ENCODE peak calls at places on chromosomes 7 and 10, in ten cellular contexts. P, W, J, F, O, S, U, Q, C and A are unnamed samples.

GRCh38 chr10:3464760-3465405 is 292.3 kb upstream of the PITRM1 start:
- DNase-seq in S (no peak), P (no peak), J (no peak), C (no peak), Q (no peak), O (peak), W (no peak), F (no peak), U (no peak), A (no peak)

GRCh38 chr7:34723866-34724490 is 66.0 kb downstream of the NPSR1 start:
- DNase-seq in O (no peak), S (no peak), F (no peak), P (no peak), Q (no peak), W (no peak), C (no peak), J (no peak), U (no peak), A (no peak)

GRCh38 chr10:121668336-121669009 is 70.2 kb upstream of the FGFR2 start:
- DNase-seq in O (peak), F (no peak), P (peak), C (no peak), J (no peak), W (no peak), S (no peak), U (no peak), Q (no peak), A (no peak)

GRCh38 chr10:11017575-11018425 is at the start of gene CELF2:
- DNase-seq in U (peak), F (no peak), W (peak), C (peak), S (no peak), J (peak), P (peak), O (peak), Q (peak), A (peak)

GRCh38 chr10:63542835-63543575 is 21.8 kb downstream of the REEP3 start:
- DNase-seq in O (no peak), P (no peak), S (peak), U (peak), F (no peak), J (no peak), Q (peak), W (no peak), C (no peak), A (no peak)

GRCh38 chr7:120827719-120828118 is 30.2 kb downstream of the TSPAN12 start:
- DNase-seq in P (no peak), C (no peak), S (no peak), U (no peak), O (no peak), Q (no peak), J (no peak), F (no peak), W (no peak), A (no peak)

GRCh38 chr7:155830961-155831806 is 18.9 kb upstream of the SHH start:
- DNase-seq in S (no peak), F (no peak), Q (no peak), U (no peak), W (no peak), P (no peak), J (no peak), C (no peak), O (no peak), A (no peak)

GRCh38 chr7:157784114-157784835 is 447.5 kb downstream of the DNAJB6 start:
- DNase-seq in C (no peak), U (no peak), F (no peak), O (no peak), P (no peak), J (no peak), S (no peak), Q (no peak), W (no peak), A (no peak)

GRCh38 chr7:149642579-149642978 is 130.8 kb downstream of the ZNF467 start:
- DNase-seq in O (no peak), C (no peak), F (no peak), J (no peak), S (no peak), W (no peak), U (no peak), P (no peak), Q (no peak), A (no peak)

GRCh38 chr10:30383366-30383765 is 34.3 kb upstream of the MTPAP start:
- DNase-seq in O (no peak), W (no peak), J (no peak), Q (peak), P (no peak), U (no peak), F (no peak), C (peak), S (no peak), A (no peak)

GRCh38 chr7:49866076-49866735 is 92.8 kb downstream of the VWC2 start:
- DNase-seq in S (no peak), Q (no peak), F (no peak), C (no peak), J (no peak), O (no peak), W (no peak), P (no peak), U (no peak), A (no peak)

GRCh38 chr7:99752354-99752753 is 17.4 kb upstream of the CYP3A7 start:
- DNase-seq in S (no peak), Q (peak), U (no peak), O (peak), F (no peak), C (no peak), J (no peak), W (no peak), P (no peak), A (no peak)

GRCh38 chr7:81031243-81031642 is 112.4 kb upstream of the SEMA3C start:
- DNase-seq in Q (no peak), U (no peak), S (no peak), P (no peak), O (no peak), C (no peak), W (no peak), F (no peak), J (no peak), A (no peak)

GRCh38 chr7:132063800-132064199 is 507.4 kb upstream of the PODXL start:
- DNase-seq in W (no peak), S (no peak), J (no peak), P (no peak), F (no peak), O (no peak), Q (no peak), U (no peak), C (no peak), A (no peak)

GRCh38 chr10:55266797-55267196 is 465.8 kb upstream of the PCDH15 start:
- DNase-seq in O (no peak), W (no peak), P (no peak), C (no peak), F (no peak), S (no peak), J (no peak), Q (no peak), U (no peak), A (no peak)

GRCh38 chr7:50481867-50482266 is 31.7 kb upstream of the FIGNL1 start:
- DNase-seq in O (no peak), P (no peak), J (no peak), S (no peak), W (no peak), Q (no peak), F (no peak), C (no peak), U (no peak), A (no peak)

GRCh38 chr7:5692845-5693278 is 88.6 kb downstream of the RNF216 start:
- DNase-seq in F (peak), U (peak), C (peak), J (no peak), O (no peak), P (no peak), S (no peak), Q (peak), W (no peak), A (no peak)

GRCh38 chr7:5695037-5695708 is 86.3 kb downstream of the RNF216 start:
- DNase-seq in J (peak), F (no peak), S (no peak), W (peak), Q (peak), P (no peak), O (peak), U (peak), C (peak), A (peak)

GRCh38 chr7:5694221-5694754 is 87.2 kb downstream of the RNF216 start:
- DNase-seq in P (no peak), F (no peak), J (no peak), O (no peak), W (no peak), Q (peak), S (no peak), U (peak), C (peak), A (no peak)

GRCh38 chr7:5692112-5692844 is 89.2 kb downstream of the RNF216 start:
- DNase-seq in C (peak), U (peak), O (peak), S (no peak), W (no peak), P (no peak), J (no peak), F (peak), Q (peak), A (no peak)

DNA sequence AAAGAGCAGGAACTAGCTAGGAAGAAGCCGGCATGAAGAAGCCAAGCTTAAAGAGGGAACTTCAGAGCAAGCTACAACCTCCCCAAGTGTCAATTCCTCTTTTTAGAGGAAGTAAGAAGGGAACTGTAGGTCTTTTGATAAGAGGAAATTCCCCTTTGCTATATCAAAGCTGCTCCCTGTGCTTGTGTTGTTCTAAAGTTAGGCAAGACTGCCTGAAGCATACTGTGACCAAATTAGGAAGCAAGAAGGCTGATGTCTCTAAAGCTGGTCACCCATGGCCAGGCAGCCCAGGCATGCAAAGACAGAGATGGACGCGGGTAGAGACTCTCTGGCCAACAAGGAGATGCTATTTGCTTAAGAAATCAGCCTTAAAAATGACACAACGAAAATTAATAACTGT is 87.9 kb downstream of the RNF216 start:
- DNase-seq in P (no peak), J (no peak), C (peak), U (peak), O (no peak), S (no peak), W (no peak), Q (peak), F (no peak), A (no peak)
- H3K4me3 ChIP-seq in P (peak), J (no peak), C (peak), U (peak), O (no peak), S (no peak), W (peak), Q (peak), F (peak), A (peak)

DNA sequence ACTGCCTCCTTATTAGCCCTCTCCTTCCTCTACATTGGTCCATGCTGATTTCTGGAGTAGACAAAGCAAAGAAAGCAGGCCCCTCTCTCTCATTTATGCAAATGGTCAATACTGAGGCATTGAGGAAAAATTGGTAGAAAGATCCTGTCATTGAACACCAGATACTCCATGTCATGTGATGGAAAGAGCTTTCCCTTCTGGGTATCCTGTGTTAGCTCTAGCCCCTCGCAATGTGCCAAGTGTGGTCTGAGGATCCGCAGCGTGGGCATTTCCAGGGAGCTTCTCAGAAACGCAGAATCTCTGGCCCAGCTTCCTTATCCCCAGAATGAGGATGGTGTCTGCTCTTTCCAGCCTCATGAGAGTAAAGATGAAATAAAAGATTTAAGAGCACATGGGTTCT is 159.1 kb downstream of the CREB5 start:
- DNase-seq in U (no peak), J (no peak), S (no peak), W (no peak), P (no peak), C (no peak), F (no peak), Q (no peak), O (no peak), A (no peak)
- H3K4me3 ChIP-seq in U (peak), J (no peak), S (no peak), W (no peak), P (no peak), C (no peak), F (no peak), Q (no peak), O (no peak), A (no peak)

DNA sequence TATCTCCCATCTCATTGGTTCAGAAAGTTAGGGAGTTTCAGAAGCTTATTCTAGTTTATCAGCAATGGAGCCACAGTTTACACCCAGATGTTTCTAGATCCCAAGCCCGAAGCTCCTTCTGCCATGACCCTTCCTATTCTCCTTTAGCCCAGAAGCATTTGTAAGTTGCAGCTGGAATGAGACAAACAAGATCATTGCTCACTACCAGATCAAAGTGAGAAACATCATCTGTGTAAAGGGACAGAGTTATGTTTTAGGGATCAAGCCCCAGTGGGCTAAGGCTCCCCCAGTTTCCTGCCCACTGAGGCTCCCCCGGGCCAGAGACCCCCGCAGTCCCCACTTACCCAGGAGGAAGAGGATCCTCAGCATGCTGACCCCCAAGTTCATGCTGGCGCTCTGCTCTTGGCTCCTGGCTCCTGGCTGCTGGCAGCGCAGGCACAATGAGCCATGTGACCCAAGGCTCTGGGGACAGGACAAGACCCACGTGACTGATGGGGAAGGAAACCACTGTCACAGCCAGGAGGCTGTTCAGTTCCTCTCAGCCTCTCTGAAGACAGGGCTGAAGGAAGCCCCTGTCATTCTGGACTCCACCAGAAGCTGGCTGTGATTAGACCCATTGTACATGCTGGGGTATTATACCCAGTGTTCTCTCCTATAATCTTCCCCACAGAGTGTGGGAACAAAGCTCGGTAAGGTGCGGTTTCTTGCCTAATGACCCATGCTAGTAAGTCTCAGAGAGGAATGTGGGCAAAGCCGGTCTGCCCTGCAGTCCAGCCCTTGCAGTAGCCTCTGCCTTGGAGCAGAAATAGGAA is at the start of gene TMEM273:
- DNase-seq in J (peak), Q (no peak), W (no peak), F (no peak), C (no peak), U (peak), S (no peak), P (peak), O (peak), A (no peak)
- H3K4me3 ChIP-seq in J (peak), Q (no peak), W (peak), F (no peak), C (no peak), U (peak), S (no peak), P (peak), O (no peak), A (no peak)

GRCh38 chr7:113118074-113118959 is at the start of gene SMIM30:
- DNase-seq in C (peak), Q (peak), F (peak), W (peak), J (peak), P (peak), S (peak), U (peak), O (peak), A (peak)
- H3K4me3 ChIP-seq in C (peak), Q (peak), F (peak), W (peak), J (peak), P (peak), S (peak), U (peak), O (peak), A (peak)

GRCh38 chr7:158814637-158815036 is 14.7 kb downstream of the ESYT2 start:
- DNase-seq in J (peak), W (peak), U (no peak), P (no peak), S (no peak), F (no peak), Q (no peak), O (no peak), C (no peak), A (peak)

GRCh38 chr7:158816995-158817394 is 12.3 kb downstream of the ESYT2 start:
- DNase-seq in S (no peak), O (peak), P (peak), W (no peak), U (no peak), J (peak), F (no peak), Q (no peak), C (no peak), A (no peak)

GRCh38 chr7:158815471-158816128 is 13.7 kb downstream of the ESYT2 start:
- DNase-seq in C (no peak), S (no peak), J (no peak), F (no peak), W (no peak), U (no peak), O (no peak), P (no peak), Q (no peak), A (no peak)

GRCh38 chr7:158816271-158816670 is 13.0 kb downstream of the ESYT2 start:
- DNase-seq in F (no peak), C (peak), O (no peak), J (no peak), P (no peak), Q (peak), U (no peak), W (no peak), S (no peak), A (no peak)

GRCh38 chr7:158815046-158815445 is 14.3 kb downstream of the ESYT2 start:
- DNase-seq in S (no peak), W (no peak), U (no peak), O (no peak), P (no peak), C (no peak), Q (no peak), F (no peak), J (no peak), A (no peak)
- H3K4me3 ChIP-seq in S (no peak), W (no peak), U (no peak), O (no peak), P (no peak), C (peak), Q (no peak), F (no peak), J (no peak), A (peak)

GRCh38 chr7:106088014-106088413 is 24.1 kb downstream of the SYPL1 start:
- DNase-seq in J (no peak), W (no peak), F (no peak), C (no peak), O (no peak), Q (no peak), S (no peak), P (no peak), U (no peak), A (no peak)
- H3K4me3 ChIP-seq in J (no peak), W (no peak), F (no peak), C (no peak), O (no peak), Q (no peak), S (no peak), P (no peak), U (no peak), A (no peak)